ENCODE peak calls at places on chromosomes 3 and 15, in five cellular contexts. R, C, L, V and Q are unnamed samples.

GRCh38 chr3:187669675-187670504 is at the start of gene SST:
- DNase-seq in C (no peak), R (peak; percentile 38), V (peak; percentile 45), L (no peak), Q (peak; percentile 8)

GRCh38 chr3:55488398-55489055 is 1.4 kb upstream of the WNT5A start:
- DNase-seq in L (no peak), V (peak; percentile 51), R (peak; percentile 63), C (peak; percentile 83), Q (peak; percentile 68)

GRCh38 chr3:153268564-153269279 is 106.7 kb downstream of the RAP2B start:
- DNase-seq in R (no peak), C (no peak), V (no peak), L (no peak), Q (no peak)

GRCh38 chr3:69774029-69774428 is 34.8 kb downstream of the MITF start:
- DNase-seq in R (peak; percentile 81), V (no peak), L (no peak), C (peak; percentile 44), Q (peak; percentile 17)

GRCh38 chr3:31621314-31621713 is 88.6 kb downstream of the STT3B start:
- DNase-seq in L (no peak), R (no peak), V (no peak), C (no peak), Q (no peak)

GRCh38 chr15:83928878-83929418 is 275.0 kb downstream of the ADAMTSL3 start:
- DNase-seq in V (no peak), R (no peak), C (no peak), L (no peak), Q (no peak)

GRCh38 chr3:153172796-153173757 is 11.1 kb downstream of the RAP2B start:
- DNase-seq in C (no peak), R (no peak), L (no peak), V (no peak), Q (no peak)

GRCh38 chr3:79467721-79468120 is 300.1 kb downstream of the ROBO1 start:
- DNase-seq in R (no peak), C (no peak), L (no peak), V (no peak), Q (no peak)

GRCh38 chr3:31522152-31522551 is 10.6 kb upstream of the STT3B start:
- DNase-seq in L (no peak), R (no peak), C (no peak), V (no peak), Q (no peak)

GRCh38 chr3:112671930-112672715 is 31.2 kb upstream of the CCDC80 start:
- DNase-seq in V (peak; percentile 64), R (no peak), L (no peak), C (no peak), Q (no peak)

GRCh38 chr3:138438896-138439295 is 4.5 kb downstream of the ESYT3 start:
- DNase-seq in C (no peak), L (no peak), R (no peak), V (no peak), Q (no peak)

GRCh38 chr15:68420186-68420684 is 11.7 kb downstream of the ITGA11 start:
- DNase-seq in V (no peak), R (no peak), L (no peak), C (no peak), Q (no peak)

GRCh38 chr15:64825081-64825430 is 391 bp downstream of the PIF1 start:
- DNase-seq in V (no peak), R (no peak), C (no peak), L (no peak), Q (no peak)

GRCh38 chr3:78161736-78162135 is 1121.8 kb downstream of the ROBO2 start:
- DNase-seq in R (no peak), L (no peak), C (no peak), V (no peak), Q (no peak)

GRCh38 chr15:68494573-68495105 is 62.7 kb upstream of the ITGA11 start:
- DNase-seq in L (no peak), R (no peak), C (no peak), V (no peak), Q (no peak)

GRCh38 chr15:64430000-64430735 is 30.2 kb upstream of the ZNF609 start:
- DNase-seq in L (no peak), C (peak; percentile 71), R (peak; percentile 30), V (peak; percentile 77), Q (peak; percentile 19)

GRCh38 chr3:4512895-4513616 is 19.9 kb downstream of the ITPR1 start:
- DNase-seq in L (no peak), V (no peak), R (no peak), C (no peak), Q (no peak)

DNA sequence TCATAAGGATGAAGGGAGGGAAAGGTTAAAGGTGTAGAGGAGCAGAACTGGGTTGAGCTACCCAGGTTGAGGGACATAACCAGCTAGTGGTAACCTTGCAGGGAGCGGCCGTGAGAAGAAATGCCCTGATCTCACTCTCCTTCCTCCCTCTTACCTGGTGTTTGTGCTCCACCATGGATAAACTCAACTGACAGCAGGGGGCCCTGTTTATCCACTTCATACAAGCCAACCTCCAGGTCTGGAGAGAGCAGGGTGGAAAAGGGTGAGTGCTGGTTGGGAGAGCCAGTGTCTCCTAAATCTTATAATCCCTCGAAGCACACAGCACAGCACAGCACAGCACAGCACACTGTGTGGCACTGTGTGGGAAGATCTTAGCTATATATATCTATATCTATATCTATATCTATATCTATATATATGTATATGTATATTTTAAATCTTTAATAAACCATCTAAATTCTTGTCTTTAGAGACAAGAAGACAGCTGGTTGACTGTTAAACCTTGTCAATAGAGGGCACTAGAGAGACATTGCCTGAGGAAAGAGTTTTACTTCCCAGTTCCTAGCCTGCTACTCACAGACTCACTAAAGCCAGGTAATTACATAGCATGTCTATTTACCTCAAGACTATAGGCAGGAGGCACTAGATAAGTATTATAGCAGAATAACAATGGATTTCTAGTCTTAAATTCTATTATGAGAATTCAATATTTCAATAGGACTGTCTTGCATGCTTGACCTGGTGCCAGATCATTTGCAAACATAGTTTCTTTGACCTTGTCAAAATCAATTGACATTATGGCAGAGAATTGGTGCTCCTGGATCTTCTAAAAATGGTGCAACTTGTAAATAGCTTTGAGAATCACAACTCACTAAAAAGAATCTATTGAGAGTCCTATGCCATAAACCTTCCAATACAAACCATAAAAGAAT is 21.7 kb upstream of the FMN1 start:
- DNase-seq in L (no peak), R (no peak), V (peak; percentile 31), C (no peak), Q (no peak)
- TF ChIP-seq POLR2A in L (no peak), R (no peak), V (no peak), C (no peak), Q (no peak)

GRCh38 chr3:58332575-58333179 is at the start of gene PXK:
- DNase-seq in V (peak; percentile 75), C (peak; percentile 79), R (peak; percentile 68), L (peak; percentile 70), Q (peak; percentile 86)
- TF ChIP-seq POLR2A in V (no peak), C (peak; percentile 49), R (peak; percentile 55), L (no peak), Q (no peak)

GRCh38 chr15:55652363-55652762 is 64.2 kb upstream of the PYGO1 start:
- DNase-seq in L (no peak), V (no peak), R (no peak), C (no peak), Q (no peak)
- TF ChIP-seq POLR2A in L (no peak), V (no peak), R (no peak), C (no peak), Q (no peak)

GRCh38 chr15:61527836-61528589 is 298.9 kb upstream of the RORA start:
- DNase-seq in L (no peak), R (no peak), V (peak; percentile 25), C (no peak), Q (no peak)
- TF ChIP-seq POLR2A in L (no peak), R (no peak), V (no peak), C (no peak), Q (no peak)

GRCh38 chr3:151816091-151816604 is 2.2 kb downstream of the AADAC start:
- DNase-seq in C (peak; percentile 29), R (peak; percentile 65), V (peak; percentile 12), L (no peak), Q (peak; percentile 14)

GRCh38 chr3:151814588-151814987 is 672 bp downstream of the AADAC start:
- DNase-seq in C (no peak), L (no peak), V (no peak), R (peak; percentile 57), Q (no peak)

GRCh38 chr3:151819910-151820309 is 6.0 kb downstream of the AADAC start:
- DNase-seq in L (no peak), C (no peak), R (no peak), V (no peak), Q (no peak)

GRCh38 chr3:151818361-151818760 is 4.4 kb downstream of the AADAC start:
- DNase-seq in R (no peak), C (no peak), V (no peak), L (no peak), Q (no peak)

DNA sequence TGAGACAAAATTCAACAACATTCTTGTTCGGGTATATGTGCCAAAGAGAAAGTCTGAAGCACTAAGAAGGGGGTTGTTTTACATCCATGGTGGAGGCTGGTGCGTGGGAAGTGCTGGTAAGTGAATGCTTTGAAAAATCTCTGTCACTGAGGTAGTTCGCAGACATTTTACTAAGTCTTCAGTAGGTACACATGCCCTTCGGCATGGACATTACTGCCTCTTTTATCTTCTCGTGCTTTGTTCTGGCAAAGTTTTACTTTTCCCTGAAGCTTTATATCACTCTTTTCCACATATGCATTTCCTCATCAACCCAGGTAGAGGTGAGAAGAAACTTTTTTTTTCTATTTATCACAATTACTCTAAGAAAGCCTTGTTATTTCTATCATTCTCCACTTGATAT is 3.6 kb downstream of the AADAC start:
- DNase-seq in C (no peak), V (no peak), L (no peak), R (no peak), Q (no peak)
- TF ChIP-seq POLR2A in C (no peak), V (no peak), L (no peak), R (no peak), Q (no peak)

DNA sequence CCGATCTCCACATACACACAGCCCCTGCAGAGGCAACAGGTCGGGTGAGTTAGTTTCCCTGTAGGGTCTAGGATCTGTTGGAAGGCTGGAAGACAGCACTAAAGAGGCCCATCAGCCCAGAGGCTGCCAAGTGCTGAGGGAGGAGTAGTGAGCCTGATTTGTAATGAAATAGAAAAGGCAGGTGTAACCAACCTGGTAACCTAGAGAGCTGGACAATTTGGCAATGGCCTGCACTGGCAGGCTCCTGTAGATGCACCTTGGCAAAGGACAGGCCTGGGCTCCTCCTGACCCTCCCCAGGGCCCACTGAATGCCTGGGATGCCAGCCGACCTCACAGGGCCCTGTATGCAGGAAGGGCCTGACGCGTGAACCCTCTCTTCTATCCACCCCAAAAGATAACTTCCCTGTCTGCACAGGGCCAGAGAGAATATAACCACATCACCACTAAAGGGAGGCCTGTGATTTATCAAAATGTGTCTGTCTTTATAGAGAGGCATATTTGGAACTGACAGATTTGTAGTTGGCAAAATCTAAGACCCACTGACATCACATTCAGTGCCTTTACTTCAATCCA is 225.1 kb upstream of the CHRNA7 start:
- DNase-seq in V (no peak), R (no peak), L (no peak), C (no peak), Q (no peak)
- TF ChIP-seq POLR2A in V (no peak), R (no peak), L (no peak), C (no peak), Q (no peak)

GRCh38 chr15:85379403-85380131 is 836 bp upstream of the AKAP13 start:
- DNase-seq in R (no peak), V (peak; percentile 56), L (no peak), C (peak; percentile 22), Q (peak; percentile 41)

GRCh38 chr15:85381850-85382751 is 1.7 kb downstream of the AKAP13 start:
- DNase-seq in R (no peak), C (no peak), L (no peak), V (peak; percentile 15), Q (no peak)

GRCh38 chr15:85377986-85378385 is 2.4 kb upstream of the AKAP13 start:
- DNase-seq in V (no peak), R (no peak), C (no peak), L (no peak), Q (no peak)

GRCh38 chr15:85380860-85381535 is 595 bp downstream of the AKAP13 start:
- DNase-seq in C (no peak), R (peak; percentile 32), L (peak; percentile 53), V (peak; percentile 54), Q (peak; percentile 66)

GRCh38 chr15:85380217-85380859 is at the start of gene AKAP13:
- DNase-seq in R (peak; percentile 99), L (peak; percentile 91), C (peak; percentile 97), V (peak; percentile 99), Q (peak; percentile 97)
- TF ChIP-seq POLR2A in R (peak; percentile 95), L (peak; percentile 56), C (peak; percentile 85), V (peak; percentile 54), Q (peak; percentile 95)